ENCODE peak calls at places on chromosome 18, in eight cellular contexts. R, M, F, G, W, J, I and P are unnamed samples.
A peak's percentile ranks its signal among the peaks of the same experiment; 100 is the strongest.

GRCh38 chr18:34528177-34528576 is 181.9 kb upstream of the DTNA start:
- DNase-seq in R (no peak), M (no peak), F (no peak), G (no peak), W (no peak), J (no peak), I (no peak), P (peak; percentile 33)

GRCh38 chr18:5456577-5457466 is 87.0 kb downstream of the EPB41L3 start:
- DNase-seq in R (peak; percentile 32), M (no peak), F (no peak), G (peak; percentile 59), W (peak; percentile 35), J (no peak), I (no peak), P (peak; percentile 63)

GRCh38 chr18:34805117-34805882 is 95.2 kb downstream of the DTNA start:
- DNase-seq in R (no peak), M (no peak), F (no peak), G (no peak), W (no peak), J (no peak), I (no peak), P (no peak)

GRCh38 chr18:59899298-59900221 is at the start of gene PMAIP1:
- DNase-seq in R (peak; percentile 87), M (peak; percentile 76), F (peak; percentile 92), G (peak; percentile 54), W (peak; percentile 91), J (peak; percentile 92), I (peak; percentile 92), P (peak; percentile 93)

GRCh38 chr18:43279015-43279758 is 1.9 kb upstream of the SYT4 start:
- DNase-seq in R (no peak), M (no peak), F (no peak), G (no peak), W (peak; percentile 10), J (no peak), I (peak; percentile 7), P (peak; percentile 89)

GRCh38 chr18:12278765-12279682 is 24.9 kb downstream of the CIDEA start:
- DNase-seq in R (peak; percentile 65), M (peak; percentile 92), F (peak; percentile 69), G (peak; percentile 58), W (peak; percentile 71), J (peak; percentile 31), I (no peak), P (peak; percentile 82)

GRCh38 chr18:76472811-76473210 is 22.2 kb downstream of the ZNF516 start:
- DNase-seq in R (no peak), M (no peak), F (no peak), G (no peak), W (no peak), J (no peak), I (no peak), P (no peak)

GRCh38 chr18:58635891-58636290 is 7.0 kb upstream of the ALPK2 start:
- DNase-seq in R (no peak), M (no peak), F (no peak), G (no peak), W (no peak), J (no peak), I (no peak), P (no peak)

DNA sequence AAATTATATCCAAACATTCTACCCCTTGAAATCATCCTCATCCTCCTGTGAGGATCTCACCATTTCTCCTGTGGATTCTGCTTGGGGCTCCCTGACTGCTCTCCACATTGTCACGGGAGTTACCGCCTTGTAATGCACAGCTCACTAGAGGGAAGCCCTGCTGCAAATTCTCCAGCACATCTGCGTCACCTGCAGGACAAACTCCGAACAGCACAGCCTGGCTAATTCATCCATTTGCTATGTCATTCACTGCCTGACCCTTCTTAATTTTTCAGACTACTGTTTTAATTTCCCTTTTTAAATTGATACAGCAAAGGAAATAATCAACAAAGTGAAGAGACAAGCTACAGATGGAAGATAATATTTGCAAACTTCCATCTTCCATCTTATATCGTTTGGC is 627.4 kb downstream of the FBXO15 start:
- DNase-seq in R (peak; percentile 38), M (no peak), F (no peak), G (no peak), W (peak; percentile 70), J (no peak), I (no peak), P (peak; percentile 74)
- TF ChIP-seq CTCF in R (peak; percentile 53), M (no peak), F (no peak), G (no peak), W (peak; percentile 53), J (no peak), I (no peak), P (peak; percentile 78)

DNA sequence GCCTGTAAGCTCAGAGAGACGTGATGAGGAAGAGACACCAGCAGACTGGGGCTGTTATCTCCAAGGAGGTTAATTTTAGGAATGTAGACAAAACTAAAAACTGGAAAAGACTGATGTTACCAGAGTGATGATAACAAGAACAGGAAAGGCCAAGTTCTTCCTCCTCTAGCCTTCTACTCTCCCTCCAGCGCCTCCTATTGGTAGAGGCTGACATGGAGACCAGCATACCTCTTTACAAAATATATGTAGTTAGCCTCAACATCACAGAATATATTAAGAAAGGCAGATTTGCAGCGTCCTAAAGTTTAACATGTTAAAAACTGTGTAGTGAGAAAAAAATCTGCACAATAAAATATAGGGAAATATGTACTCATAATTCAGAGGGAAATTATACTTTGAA is 66.0 kb downstream of the TCF4 start:
- DNase-seq in R (peak; percentile 59), M (no peak), F (peak; percentile 13), G (no peak), W (peak; percentile 84), J (no peak), I (peak; percentile 20), P (peak; percentile 91)
- TF ChIP-seq CTCF in R (peak; percentile 62), M (no peak), F (peak; percentile 16), G (peak; percentile 68), W (peak; percentile 55), J (no peak), I (peak; percentile 35), P (peak; percentile 79)

DNA sequence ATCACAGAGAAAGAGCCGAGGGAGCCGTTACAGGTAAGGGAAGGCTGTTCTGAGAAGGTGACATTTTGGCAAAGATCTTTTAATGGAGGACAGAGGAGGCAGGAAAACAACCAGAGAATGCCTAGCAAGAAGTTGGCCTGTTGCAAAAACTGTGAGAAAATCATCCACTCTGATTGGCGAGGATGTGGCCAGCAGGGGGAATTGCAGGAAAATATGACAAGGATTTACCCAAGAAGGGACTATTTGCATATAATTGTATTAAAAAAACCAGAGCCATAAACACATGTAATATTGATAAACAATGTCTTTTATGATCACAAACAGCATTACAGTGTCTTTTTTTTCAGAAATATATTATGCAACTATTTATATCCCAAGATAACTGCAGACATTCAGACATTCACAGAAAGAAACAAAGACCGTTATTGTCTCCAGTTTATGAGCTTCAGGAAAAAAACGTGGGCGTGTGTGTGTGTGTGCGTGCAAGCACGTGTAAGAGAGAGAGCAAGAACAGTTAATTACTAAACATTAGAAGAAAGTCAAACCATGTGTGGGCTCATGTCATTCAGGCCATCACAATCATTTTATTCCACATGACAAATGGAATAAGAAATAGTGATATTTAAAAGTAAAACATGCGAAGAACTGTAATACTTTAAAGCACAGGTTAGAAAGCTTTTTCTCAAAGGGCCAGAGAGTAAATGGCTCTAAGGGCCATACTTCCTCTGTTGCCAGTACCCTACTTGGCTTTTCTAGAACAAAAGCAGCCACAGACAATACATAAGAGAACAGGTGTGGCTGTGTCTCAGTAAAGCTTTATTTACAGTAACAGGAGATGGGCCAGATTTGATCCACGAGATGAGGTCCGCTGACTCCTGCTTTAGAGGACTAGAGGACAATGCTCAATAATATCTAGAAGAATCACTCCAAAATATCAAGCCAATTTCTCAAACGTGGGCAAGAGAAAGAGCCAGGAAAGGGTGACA is 324.1 kb downstream of the DLGAP1 start:
- DNase-seq in R (no peak), M (no peak), F (no peak), G (no peak), W (no peak), J (peak; percentile 30), I (peak; percentile 6), P (peak; percentile 30)
- TF ChIP-seq CTCF in R (peak; percentile 47), M (no peak), F (no peak), G (no peak), W (no peak), J (no peak), I (no peak), P (peak; percentile 29)

GRCh38 chr18:79403723-79404566 is 8.2 kb downstream of the NFATC1 start:
- DNase-seq in R (no peak), M (no peak), F (no peak), G (peak; percentile 32), W (no peak), J (peak; percentile 51), I (no peak), P (no peak)
- TF ChIP-seq CTCF in R (no peak), M (no peak), F (no peak), G (no peak), W (no peak), J (no peak), I (no peak), P (no peak)

DNA sequence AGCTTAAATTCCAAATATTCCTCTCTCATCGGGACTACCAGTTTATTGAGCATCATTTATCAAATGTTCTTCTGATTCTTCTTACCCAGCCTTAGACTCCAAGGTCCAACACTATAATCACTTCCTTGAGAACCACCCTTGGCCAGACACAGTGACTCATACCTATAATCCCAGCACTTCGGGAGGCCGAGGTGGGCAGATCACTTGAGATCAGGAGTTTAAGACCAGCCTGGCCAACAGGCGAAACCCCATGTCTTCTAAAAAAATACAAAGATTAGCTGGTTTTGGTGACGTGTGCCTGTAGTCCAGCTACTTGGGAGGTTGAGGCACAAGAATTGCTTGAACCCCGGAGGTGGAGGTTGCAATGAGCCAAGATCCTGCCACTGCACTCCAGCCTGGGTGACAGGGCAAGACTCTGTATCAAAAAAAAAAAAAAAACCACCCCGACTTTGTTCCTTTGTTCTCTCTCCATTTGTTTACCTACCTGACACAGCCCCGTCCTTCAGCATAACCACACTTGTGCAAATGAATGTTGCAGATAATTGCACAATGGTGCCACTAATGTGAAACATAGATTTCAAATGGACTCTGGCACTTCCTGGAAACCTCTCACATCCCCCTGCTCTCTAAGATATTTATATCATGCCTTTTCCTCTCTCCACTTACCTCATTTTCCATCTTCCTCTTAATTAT is 38.9 kb upstream of the LPIN2 start:
- DNase-seq in R (no peak), M (no peak), F (peak; percentile 67), G (no peak), W (no peak), J (no peak), I (peak; percentile 67), P (no peak)
- TF ChIP-seq CTCF in R (no peak), M (no peak), F (no peak), G (no peak), W (no peak), J (no peak), I (no peak), P (no peak)

GRCh38 chr18:28112056-28112470 is 64.9 kb downstream of the CDH2 start:
- DNase-seq in R (no peak), M (peak; percentile 33), F (no peak), G (no peak), W (no peak), J (no peak), I (no peak), P (no peak)

GRCh38 chr18:28108254-28108653 is 68.7 kb downstream of the CDH2 start:
- DNase-seq in R (no peak), M (no peak), F (no peak), G (no peak), W (no peak), J (no peak), I (no peak), P (no peak)

GRCh38 chr18:28110924-28111323 is 66.0 kb downstream of the CDH2 start:
- DNase-seq in R (no peak), M (no peak), F (no peak), G (no peak), W (no peak), J (no peak), I (no peak), P (peak; percentile 18)

GRCh38 chr18:28109781-28110460 is 67.0 kb downstream of the CDH2 start:
- DNase-seq in R (no peak), M (no peak), F (no peak), G (no peak), W (no peak), J (no peak), I (no peak), P (no peak)

GRCh38 chr18:28108801-28109200 is 68.1 kb downstream of the CDH2 start:
- DNase-seq in R (no peak), M (no peak), F (no peak), G (no peak), W (no peak), J (no peak), I (no peak), P (no peak)
- TF ChIP-seq CTCF in R (no peak), M (no peak), F (no peak), G (no peak), W (no peak), J (no peak), I (no peak), P (peak; percentile 16)